ENCODE peak calls at places on chromosomes 13 and 19, in eight cellular contexts. K is K562; N is iPS DF 6.9; W is neural progenitor cell; A is body of pancreas; I is GM23248; V is CD8-positive, alpha-beta memory T cell; E is thoracic aorta. R is an unnamed sample.

GRCh38 chr19:2607712-2608601 is 94.5 kb downstream of the GNG7 start:
- DNase-seq in W (no peak), I (no peak), A (no peak), K (no peak), E (no peak), V (peak), N (no peak), R (no peak)

GRCh38 chr13:38577048-38577447 is 109.8 kb upstream of the FREM2 start:
- DNase-seq in E (no peak), A (no peak), N (no peak), I (peak), V (no peak), K (no peak), W (peak), R (no peak)

GRCh38 chr13:74651121-74651520 is 516.9 kb upstream of the KLF12 start:
- DNase-seq in I (no peak), K (no peak), W (no peak), A (no peak), N (no peak), V (no peak), E (no peak), R (no peak)

GRCh38 chr19:11168568-11168967 is 13.0 kb upstream of the SPC24 start:
- DNase-seq in W (no peak), V (no peak), A (no peak), I (peak), E (no peak), N (no peak), K (no peak), R (no peak)

GRCh38 chr13:96218475-96218874 is 128.6 kb downstream of the HS6ST3 start:
- DNase-seq in A (no peak), V (no peak), E (no peak), W (no peak), N (no peak), I (no peak), K (no peak), R (no peak)

GRCh38 chr13:94480672-94481145 is 1.2 kb upstream of the DCT start:
- DNase-seq in I (peak), A (no peak), N (no peak), V (no peak), W (no peak), E (no peak), K (no peak), R (peak)

GRCh38 chr13:102555914-102556553 is 40.8 kb upstream of the TPP2 start:
- DNase-seq in I (peak), E (no peak), K (no peak), N (peak), V (peak), W (peak), A (no peak), R (no peak)

GRCh38 chr19:50874185-50874584 is 946 bp downstream of the KLK2 start:
- DNase-seq in E (no peak), K (no peak), V (no peak), I (no peak), A (no peak), N (no peak), W (no peak), R (no peak)

GRCh38 chr19:6118043-6118442 is 7.7 kb upstream of the RFX2 start:
- DNase-seq in N (no peak), E (no peak), A (no peak), V (no peak), W (no peak), K (no peak), I (no peak), R (no peak)

GRCh38 chr19:47157455-47158321 is 27.1 kb downstream of the SAE1 start:
- DNase-seq in V (peak), W (peak), I (peak), N (peak), E (peak), K (no peak), A (no peak), R (peak)

GRCh38 chr19:47111081-47111589 is 2.4 kb downstream of the ZC3H4 start:
- DNase-seq in I (peak), W (peak), K (peak), N (no peak), A (peak), V (peak), E (no peak), R (no peak)

GRCh38 chr13:46687810-46688209 is 109.2 kb downstream of the ESD start:
- DNase-seq in W (no peak), E (no peak), N (peak), V (no peak), A (peak), K (peak), I (peak), R (no peak)

GRCh38 chr13:76885203-76886004 is 801 bp downstream of the KCTD12 start:
- DNase-seq in A (peak), N (no peak), V (peak), E (no peak), K (peak), W (peak), I (peak), R (peak)

GRCh38 chr19:35908977-35909683 is 1.0 kb upstream of the TYROBP start:
- DNase-seq in K (peak), E (no peak), N (no peak), W (no peak), I (no peak), A (no peak), V (no peak), R (peak)

GRCh38 chr19:58346961-58347929 is 6.0 kb downstream of the A1BG start:
- DNase-seq in N (no peak), I (peak), E (no peak), V (peak), W (peak), K (peak), A (peak), R (peak)

GRCh38 chr19:5447700-5448311 is 7.4 kb upstream of the ZNRF4 start:
- DNase-seq in I (peak), K (no peak), W (no peak), A (no peak), E (no peak), N (no peak), V (no peak), R (no peak)

GRCh38 chr19:1528596-1529429 is 4.9 kb downstream of the PLK5 start:
- DNase-seq in E (no peak), V (no peak), A (no peak), W (no peak), I (no peak), K (no peak), N (no peak), R (no peak)

GRCh38 chr13:101150998-101151397 is 265.3 kb downstream of the NALCN start:
- DNase-seq in N (no peak), A (no peak), K (no peak), E (no peak), I (peak), W (peak), V (no peak), R (no peak)

GRCh38 chr13:78401833-78402232 is 201.5 kb downstream of the POU4F1 start:
- DNase-seq in V (no peak), W (peak), N (no peak), E (no peak), K (no peak), A (no peak), I (no peak), R (no peak)

GRCh38 chr13:113639661-113640262 is 18.2 kb downstream of the ATP4B start:
- DNase-seq in K (no peak), E (no peak), N (no peak), I (peak), A (no peak), V (no peak), W (no peak), R (peak)

GRCh38 chr13:110310541-110311491 is 3.7 kb downstream of the COL4A2 start:
- DNase-seq in N (no peak), A (no peak), K (no peak), E (no peak), W (no peak), I (no peak), V (no peak), R (no peak)
- H3K27ac ChIP-seq in N (no peak), A (peak), K (no peak), E (peak), W (no peak), I (no peak), V (no peak), R (peak)

DNA sequence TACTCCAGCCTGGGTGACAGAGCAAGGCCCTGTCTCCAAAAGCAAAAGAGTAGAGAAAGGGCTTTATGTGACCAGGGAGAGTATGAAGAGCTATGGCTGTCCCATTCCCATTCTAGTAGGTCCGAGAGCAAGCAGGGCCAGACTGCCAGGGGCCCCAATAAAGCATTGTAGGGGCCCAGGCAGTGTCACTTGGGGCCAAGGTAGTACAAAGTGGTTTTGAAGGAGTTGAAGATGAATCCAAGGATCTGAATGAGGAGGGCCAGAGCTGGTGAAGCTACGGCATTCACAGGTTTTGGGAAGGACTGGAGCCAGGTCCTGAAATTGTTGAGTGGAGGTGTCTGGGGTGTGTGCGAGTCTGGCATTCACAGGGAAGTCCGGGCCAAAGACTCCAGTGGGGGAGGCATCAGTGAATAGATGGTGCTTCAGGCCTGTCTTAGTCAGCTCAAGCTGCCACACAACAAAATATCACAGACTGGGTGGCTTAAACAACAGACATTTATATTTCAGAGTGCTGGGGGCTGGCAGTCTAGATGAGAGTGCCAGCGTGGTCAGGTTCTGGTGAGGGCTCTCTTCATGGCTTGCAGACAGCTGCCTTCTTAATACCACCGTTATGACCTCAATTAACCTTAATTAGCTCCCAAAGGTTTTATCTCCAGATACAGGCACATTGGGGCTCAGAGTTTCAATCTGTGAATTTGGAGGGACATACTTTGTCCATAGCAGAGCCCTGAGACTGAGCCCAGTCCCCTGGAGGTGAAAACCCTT is 9.9 kb downstream of the NACC1 start:
- DNase-seq in E (no peak), V (no peak), K (no peak), N (no peak), W (no peak), I (no peak), A (no peak), R (no peak)
- H3K27ac ChIP-seq in E (no peak), V (no peak), K (no peak), N (no peak), W (no peak), I (peak), A (no peak), R (no peak)

GRCh38 chr19:14408641-14409120 is 10.5 kb downstream of the DDX39A start:
- DNase-seq in W (no peak), K (peak), N (no peak), V (peak), I (peak), A (no peak), E (no peak), R (no peak)

GRCh38 chr19:14407889-14408640 is 11.1 kb downstream of the DDX39A start:
- DNase-seq in I (no peak), A (no peak), E (no peak), V (peak), N (no peak), K (peak), W (no peak), R (no peak)

GRCh38 chr19:14410054-14410774 is 8.9 kb downstream of the DDX39A start:
- DNase-seq in E (no peak), N (no peak), I (no peak), A (no peak), W (no peak), K (peak), V (peak), R (no peak)

GRCh38 chr19:14410775-14411134 is 8.4 kb downstream of the DDX39A start:
- DNase-seq in E (no peak), K (peak), A (no peak), N (no peak), I (no peak), W (no peak), V (no peak), R (no peak)

DNA sequence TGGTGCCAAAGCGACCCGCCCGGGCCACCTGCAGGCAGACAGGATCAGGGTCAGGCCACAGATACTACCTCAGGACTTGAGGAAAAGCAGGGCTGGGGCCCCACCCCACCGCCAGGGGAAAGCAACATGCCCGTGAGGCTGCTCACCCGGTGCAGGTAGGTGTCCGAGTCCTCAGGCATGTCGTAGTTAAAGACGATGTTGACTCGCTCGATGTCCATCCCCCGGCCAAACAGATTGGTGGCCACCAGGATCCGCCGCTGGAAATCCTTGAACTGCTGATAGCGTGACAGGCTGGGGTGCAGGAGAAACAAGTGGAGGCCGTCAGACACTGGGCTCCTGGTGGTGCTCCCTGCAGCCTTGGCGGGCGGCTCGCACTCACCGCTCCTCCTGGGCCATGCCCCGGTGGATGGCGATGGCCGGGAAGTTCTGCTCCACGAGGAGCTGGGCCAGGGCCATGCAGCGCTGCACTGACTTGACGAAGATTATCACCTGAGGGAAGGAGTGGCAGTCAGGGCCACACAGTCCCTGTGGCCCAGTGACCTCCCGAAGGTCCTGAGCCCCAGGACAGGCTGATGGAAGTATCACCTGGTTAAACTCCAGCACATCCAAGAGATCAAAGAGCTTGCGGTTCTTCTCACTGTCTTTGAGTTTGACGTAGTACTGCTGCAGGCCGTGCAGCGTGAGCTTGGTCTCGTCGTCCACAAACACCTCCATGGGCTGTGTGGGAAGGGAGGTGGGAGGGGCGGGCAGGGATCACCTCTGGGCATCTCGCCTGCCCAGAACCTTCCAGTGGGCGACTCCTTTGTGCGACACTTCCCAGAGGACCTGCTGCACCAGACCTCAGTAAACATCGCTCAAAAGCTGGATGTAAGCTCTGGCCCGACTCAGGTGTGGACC is 9.7 kb downstream of the DDX39A start:
- DNase-seq in A (no peak), I (no peak), W (no peak), V (peak), K (peak), N (no peak), E (no peak), R (no peak)
- H3K27ac ChIP-seq in A (no peak), I (peak), W (no peak), V (peak), K (no peak), N (no peak), E (no peak), R (no peak)

GRCh38 chr19:16777811-16778210 is 51.4 kb upstream of the SIN3B start:
- DNase-seq in I (no peak), E (no peak), K (no peak), A (no peak), V (no peak), W (no peak), N (no peak), R (no peak)

GRCh38 chr19:16782719-16783118 is 46.5 kb upstream of the SIN3B start:
- DNase-seq in K (no peak), I (no peak), E (no peak), V (no peak), A (no peak), N (no peak), W (no peak), R (no peak)

GRCh38 chr19:16779539-16780163 is 49.5 kb upstream of the SIN3B start:
- DNase-seq in A (no peak), V (no peak), K (no peak), N (no peak), W (no peak), I (no peak), E (no peak), R (no peak)

GRCh38 chr19:16773939-16774338 is 54.3 kb downstream of the NWD1 start:
- DNase-seq in N (no peak), A (no peak), W (no peak), V (no peak), I (no peak), E (no peak), K (no peak), R (no peak)

GRCh38 chr19:16778796-16779411 is 50.3 kb upstream of the SIN3B start:
- DNase-seq in I (peak), A (no peak), K (peak), E (no peak), N (peak), W (peak), V (peak), R (no peak)
- H3K27ac ChIP-seq in I (no peak), A (no peak), K (no peak), E (no peak), N (no peak), W (no peak), V (no peak), R (no peak)

DNA sequence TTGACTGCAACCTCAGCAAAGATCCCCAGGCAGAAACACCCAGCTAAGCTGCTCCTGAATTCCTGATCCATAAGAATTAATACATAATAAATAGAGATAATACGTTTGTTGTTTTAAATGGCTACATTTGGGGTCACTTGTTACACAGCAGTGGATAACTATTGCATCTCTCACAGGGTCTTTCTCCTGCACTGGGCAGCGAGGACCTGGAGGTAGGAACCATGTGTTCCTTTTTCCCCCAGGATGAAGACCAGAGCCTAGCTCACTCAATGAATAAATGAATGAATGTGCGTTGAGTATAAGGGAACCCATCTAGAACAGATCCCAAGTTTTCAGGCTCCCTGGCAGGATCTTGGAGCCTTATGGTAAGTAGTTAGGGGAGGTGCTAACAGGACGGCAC is 30.7 kb downstream of the F2RL3 start:
- DNase-seq in A (no peak), I (no peak), N (no peak), E (no peak), K (no peak), V (no peak), W (no peak), R (no peak)
- H3K27ac ChIP-seq in A (no peak), I (no peak), N (no peak), E (no peak), K (no peak), V (no peak), W (no peak), R (no peak)

GRCh38 chr13:35857769-35858168 is 273.4 kb downstream of the DCLK1 start:
- DNase-seq in E (no peak), N (peak), A (no peak), I (no peak), V (no peak), W (peak), K (no peak), R (no peak)

GRCh38 chr13:35856721-35857346 is 274.3 kb downstream of the DCLK1 start:
- DNase-seq in A (no peak), W (no peak), K (no peak), E (no peak), N (no peak), I (peak), V (no peak), R (no peak)

GRCh38 chr13:35858665-35859064 is 272.5 kb downstream of the DCLK1 start:
- DNase-seq in A (no peak), W (no peak), E (no peak), I (no peak), V (no peak), N (no peak), K (no peak), R (no peak)

GRCh38 chr13:35859981-35860380 is 271.2 kb downstream of the DCLK1 start:
- DNase-seq in I (no peak), K (no peak), A (no peak), E (no peak), V (no peak), W (no peak), N (no peak), R (no peak)

GRCh38 chr13:35860661-35861060 is 270.5 kb downstream of the DCLK1 start:
- DNase-seq in K (no peak), V (no peak), I (no peak), A (no peak), E (no peak), N (no peak), W (no peak), R (no peak)
- H3K27ac ChIP-seq in K (no peak), V (no peak), I (no peak), A (no peak), E (peak), N (no peak), W (no peak), R (no peak)

GRCh38 chr13:32087955-32088747 is 56.6 kb downstream of the FRY start:
- DNase-seq in E (no peak), N (no peak), W (no peak), V (no peak), K (no peak), I (peak), A (no peak), R (no peak)
- H3K27ac ChIP-seq in E (no peak), N (no peak), W (no peak), V (no peak), K (no peak), I (no peak), A (no peak), R (no peak)

GRCh38 chr13:79404361-79404760 is 1.7 kb downstream of the RBM26 start:
- DNase-seq in W (peak), V (no peak), K (no peak), E (no peak), N (no peak), A (no peak), I (no peak), R (no peak)

GRCh38 chr13:79405501-79405830 is 589 bp downstream of the RBM26 start:
- DNase-seq in E (no peak), I (peak), V (no peak), W (no peak), A (no peak), N (no peak), K (no peak), R (peak)

GRCh38 chr13:79406597-79406908 is 498 bp upstream of the RBM26 start:
- DNase-seq in N (no peak), A (no peak), W (no peak), V (no peak), K (no peak), I (no peak), E (no peak), R (no peak)

GRCh38 chr13:79405831-79406596 is at the start of gene RBM26:
- DNase-seq in N (peak), I (peak), W (peak), A (peak), K (peak), V (peak), E (peak), R (peak)

GRCh38 chr13:79404985-79405384 is 1.1 kb downstream of the RBM26 start:
- DNase-seq in E (no peak), N (no peak), V (no peak), A (no peak), K (no peak), I (peak), W (no peak), R (no peak)
- H3K27ac ChIP-seq in E (peak), N (no peak), V (peak), A (peak), K (peak), I (peak), W (no peak), R (peak)